ENCODE peak calls at places on chromosomes 5 and 9, in five cellular contexts. X is AG04450; O is mammary epithelial cell; R is CD4-positive, alpha-beta memory T cell; S is A549. B is an unnamed sample.

GRCh38 chr9:137448569-137448962 is 7.4 kb upstream of the ENTPD8 start:
- DNase-seq in O (no peak), S (no peak), R (no peak), X (no peak), B (no peak)

GRCh38 chr5:2329741-2330140 is 421.7 kb downstream of the IRX2 start:
- DNase-seq in X (no peak), R (no peak), S (no peak), O (no peak), B (no peak)

GRCh38 chr9:116572095-116572748 is 114.9 kb upstream of the TRIM32 start:
- DNase-seq in O (peak; percentile 48), S (peak; percentile 87), X (peak; percentile 81), R (no peak), B (no peak)

GRCh38 chr5:149450199-149450598 is 71.1 kb upstream of the IL17B start:
- DNase-seq in R (no peak), O (no peak), S (no peak), X (peak; percentile 44), B (no peak)

GRCh38 chr9:72524820-72525539 is 3.6 kb downstream of the TMC1 start:
- DNase-seq in S (peak; percentile 74), O (peak; percentile 100), R (no peak), X (peak; percentile 95), B (peak; percentile 99)

GRCh38 chr5:143434261-143435206 is 31.0 kb upstream of the NR3C1 start:
- DNase-seq in X (no peak), R (peak; percentile 83), O (no peak), S (no peak), B (no peak)

GRCh38 chr9:101738566-101739183 is at the start of gene GRIN3A:
- DNase-seq in O (no peak), X (no peak), R (no peak), S (peak; percentile 6), B (no peak)

GRCh38 chr9:114811969-114812636 is 6.3 kb upstream of the TNFSF15 start:
- DNase-seq in X (no peak), R (no peak), S (no peak), O (no peak), B (no peak)

GRCh38 chr5:132086277-132086794 is 12.7 kb downstream of the CSF2 start:
- DNase-seq in R (no peak), X (peak; percentile 83), S (peak; percentile 44), O (peak; percentile 94), B (peak; percentile 72)

GRCh38 chr9:136268318-136268717 is 22.7 kb upstream of the QSOX2 start:
- DNase-seq in R (no peak), X (no peak), S (no peak), O (no peak), B (no peak)

GRCh38 chr5:68141494-68141893 is 74.1 kb upstream of the PIK3R1 start:
- DNase-seq in R (peak; percentile 22), O (no peak), X (no peak), S (no peak), B (no peak)

GRCh38 chr9:72443855-72444254 is 77.6 kb upstream of the TMC1 start:
- DNase-seq in S (peak; percentile 38), O (peak; percentile 37), R (peak; percentile 10), X (no peak), B (no peak)

GRCh38 chr5:10607023-10607665 is 43.3 kb downstream of the ANKRD33B start:
- DNase-seq in R (no peak), S (no peak), X (no peak), O (no peak), B (no peak)

GRCh38 chr5:173809014-173809413 is 79.1 kb upstream of the CPEB4 start:
- DNase-seq in S (no peak), O (no peak), R (no peak), X (no peak), B (no peak)

GRCh38 chr5:177094224-177095087 is 7.7 kb downstream of the FGFR4 start:
- DNase-seq in X (peak; percentile 88), O (no peak), S (no peak), R (no peak), B (no peak)

GRCh38 chr5:80125962-80126480 is 90.9 kb downstream of the THBS4 start:
- DNase-seq in S (no peak), X (no peak), O (peak; percentile 75), R (no peak), B (peak; percentile 56)

GRCh38 chr9:73011346-73011745 is 58.5 kb upstream of the ALDH1A1 start:
- DNase-seq in S (no peak), R (no peak), X (no peak), O (no peak), B (no peak)

GRCh38 chr9:93224591-93224990 is 40.7 kb downstream of the WNK2 start:
- DNase-seq in R (no peak), O (peak; percentile 94), X (no peak), S (no peak), B (peak; percentile 93)

GRCh38 chr5:78526049-78526525 is 122.5 kb downstream of the LHFPL2 start:
- DNase-seq in R (no peak), S (no peak), O (peak; percentile 94), X (no peak), B (peak; percentile 79)

GRCh38 chr9:75823136-75823535 is 67.3 kb upstream of the PCSK5 start:
- DNase-seq in S (no peak), O (no peak), R (no peak), X (no peak), B (no peak)

GRCh38 chr9:73437758-73438157 is 286.1 kb downstream of the ANXA1 start:
- DNase-seq in S (no peak), O (peak; percentile 44), X (no peak), R (no peak), B (no peak)

GRCh38 chr9:127987103-127987614 is 6.4 kb upstream of the EEIG1 start:
- DNase-seq in R (no peak), O (peak; percentile 63), X (no peak), S (peak; percentile 88), B (no peak)

GRCh38 chr9:134361843-134362414 is 35.7 kb downstream of the RXRA start:
- DNase-seq in X (no peak), O (no peak), R (no peak), S (no peak), B (no peak)

GRCh38 chr5:135651156-135651555 is 72.4 kb upstream of the CXCL14 start:
- DNase-seq in X (no peak), S (no peak), O (peak; percentile 100), R (no peak), B (peak; percentile 99)

GRCh38 chr5:179278546-179278945 is 66.7 kb downstream of the ADAMTS2 start:
- DNase-seq in S (no peak), X (no peak), R (no peak), O (no peak), B (no peak)
- H3K27ac ChIP-seq in S (no peak overlapping the region), X (no peak overlapping the region), R (no peak overlapping the region), O (no peak overlapping the region), B (no peak overlapping the region)

GRCh38 chr9:86487222-86487841 is 133.1 kb upstream of the TUT7 start:
- DNase-seq in R (no peak), X (no peak), O (peak; percentile 40), S (peak; percentile 44), B (no peak)
- H3K27ac ChIP-seq in R (no peak overlapping the region), X (no peak overlapping the region), O (no peak overlapping the region), S (no peak overlapping the region), B (no peak overlapping the region)

DNA sequence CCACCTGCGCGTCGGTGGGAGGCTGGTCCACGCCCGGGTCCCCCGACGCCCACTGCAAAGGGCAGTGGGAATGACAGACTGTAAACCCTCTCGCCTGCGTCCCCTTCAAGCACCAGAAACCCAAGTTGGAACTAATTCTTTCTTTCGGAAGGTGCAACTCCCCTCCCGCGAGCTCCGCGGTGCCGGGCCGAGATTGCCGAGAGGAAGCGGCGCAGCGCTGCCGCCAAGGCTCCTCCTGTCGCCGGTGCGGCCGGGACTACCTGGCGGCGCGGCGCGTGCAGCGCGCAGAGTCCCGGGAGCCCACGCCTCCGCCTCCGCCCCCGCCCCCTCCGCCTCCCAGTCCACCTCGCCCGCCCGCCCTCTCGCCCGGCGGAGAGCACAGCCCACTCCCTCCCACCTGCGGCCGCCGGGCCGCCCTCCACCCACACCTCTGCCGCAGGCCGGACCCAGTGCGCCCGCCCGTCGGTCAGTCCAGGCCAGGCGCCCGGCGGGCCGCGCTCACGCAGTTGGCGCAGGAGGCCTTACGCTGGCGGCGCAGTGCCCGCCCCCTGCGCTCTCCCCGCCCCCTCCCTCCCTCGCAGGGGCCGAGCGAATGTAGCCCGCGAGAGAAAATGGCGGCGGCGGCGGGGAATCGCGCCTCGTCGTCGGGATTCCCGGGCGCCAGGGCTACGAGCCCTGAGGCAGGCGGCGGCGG is at the start of gene MAP3K1:
- DNase-seq in X (no peak), S (peak; percentile 66), R (peak; percentile 88), O (peak; percentile 80), B (peak; percentile 37)
- H3K27ac ChIP-seq in X (no peak within 1 kb of the TSS), S (peak within 1 kb of the TSS; percentile 94), R (peak within 1 kb of the TSS; percentile 90), O (peak within 1 kb of the TSS; percentile 61), B (peak within 1 kb of the TSS; percentile 86)

DNA sequence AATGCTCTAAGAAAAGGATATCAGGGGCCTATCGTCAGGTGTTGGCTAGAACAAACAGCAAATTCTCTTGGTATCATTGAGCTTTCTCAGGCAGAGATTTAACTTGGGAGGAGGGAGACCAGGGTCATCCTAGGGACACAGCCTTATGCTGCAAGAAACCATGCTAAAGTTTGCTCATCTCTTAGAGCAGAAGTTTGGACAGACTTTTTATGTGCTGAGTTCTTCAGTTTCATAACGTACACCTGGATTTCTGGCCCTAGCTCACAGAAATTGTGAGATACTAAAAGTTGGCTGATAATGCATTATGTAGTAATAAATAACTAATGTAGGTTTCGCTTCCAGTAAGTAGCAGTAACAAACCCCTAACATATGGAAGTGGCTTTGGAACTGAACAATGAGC is 1359.8 kb upstream of the CDH9 start:
- DNase-seq in X (no peak), R (no peak), S (no peak), O (no peak), B (no peak)
- H3K27ac ChIP-seq in X (no peak overlapping the region), R (no peak overlapping the region), S (no peak overlapping the region), O (peak overlapping the region; percentile 47), B (peak overlapping the region; percentile 38)

GRCh38 chr5:95816341-95816740 is 6.2 kb downstream of the GLRX start:
- DNase-seq in S (no peak), X (no peak), O (no peak), R (no peak), B (no peak)
- H3K27ac ChIP-seq in S (no peak overlapping the region), X (no peak overlapping the region), O (no peak overlapping the region), R (peak overlapping the region; percentile 66), B (no peak overlapping the region)

GRCh38 chr9:1837453-1838084 is 177.6 kb upstream of the SMARCA2 start:
- DNase-seq in S (peak; percentile 25), O (peak; percentile 6), X (no peak), R (no peak), B (no peak)
- H3K27ac ChIP-seq in S (no peak overlapping the region), O (no peak overlapping the region), X (no peak overlapping the region), R (no peak overlapping the region), B (no peak overlapping the region)

GRCh38 chr5:66234241-66234640 is 90.1 kb downstream of the SREK1 start:
- DNase-seq in X (no peak), O (no peak), S (no peak), R (no peak), B (no peak)
- H3K27ac ChIP-seq in X (no peak overlapping the region), O (no peak overlapping the region), S (no peak overlapping the region), R (no peak overlapping the region), B (no peak overlapping the region)

GRCh38 chr5:151122828-151123227 is 34.8 kb downstream of the ANXA6 start:
- DNase-seq in O (no peak), X (no peak), S (no peak), R (no peak), B (no peak)
- H3K27ac ChIP-seq in O (no peak overlapping the region), X (no peak overlapping the region), S (no peak overlapping the region), R (no peak overlapping the region), B (no peak overlapping the region)

DNA sequence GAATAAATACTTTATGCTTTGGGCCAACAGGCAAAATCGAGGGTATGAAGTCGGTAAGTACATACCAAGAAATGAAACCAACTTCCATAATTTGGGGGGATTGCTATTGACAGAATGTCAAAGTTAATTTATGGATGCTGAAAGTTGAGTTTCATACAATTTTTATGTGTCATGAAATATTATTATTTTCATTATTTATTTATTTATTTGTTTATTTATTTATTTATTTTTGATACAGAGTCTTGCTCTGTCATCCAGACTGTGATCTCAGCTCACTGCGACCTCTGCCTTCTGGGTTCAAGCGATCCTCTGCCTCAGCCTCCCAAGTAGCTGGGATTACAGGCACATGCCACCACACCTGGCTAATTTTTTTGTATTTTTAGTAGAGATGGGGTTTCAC is 4.5 kb upstream of the GMCL2 start:
- DNase-seq in X (no peak), O (no peak), R (no peak), S (no peak), B (no peak)
- H3K27ac ChIP-seq in X (no peak overlapping the region), O (no peak overlapping the region), R (no peak overlapping the region), S (no peak overlapping the region), B (no peak overlapping the region)